ENCODE peak calls at places on chromosomes 16 and 17, in nine cellular contexts. U is midbrain; J is right lobe of liver; D is ELF-1; B is activated CD4-positive, alpha-beta memory T cell treated with anti-CD3 and anti-CD28 coated beads, Interleukin-2, amount 10 ng/mL, durations not matched to agents 7 days and 5 days; Y is KBM-7; N is H54; S is nephron progenitor cell; M is EL. F is an unnamed sample.

GRCh38 chr16:81647527-81647926 is 131.6 kb upstream of the PLCG2 start:
- DNase-seq in J (no peak), M (peak; percentile 87), N (peak; percentile 95), B (no peak), U (no peak), D (peak; percentile 86), S (no peak), Y (no peak), F (no peak)

GRCh38 chr16:22235839-22236745 is 30.0 kb downstream of the EEF2K start:
- DNase-seq in Y (no peak), D (no peak), S (no peak), J (no peak), N (no peak), U (no peak), M (no peak), B (no peak), F (no peak)

GRCh38 chr17:17141860-17142552 is 64.1 kb downstream of the PLD6 start:
- DNase-seq in J (no peak), D (peak; percentile 72), Y (peak; percentile 50), B (peak; percentile 62), U (peak; percentile 79), S (peak; percentile 70), M (peak; percentile 23), N (no peak), F (peak; percentile 27)

GRCh38 chr17:45433136-45433535 is 466 bp upstream of the ARHGAP27 start:
- DNase-seq in U (no peak), N (no peak), Y (no peak), S (no peak), D (peak; percentile 79), M (no peak), J (no peak), B (no peak), F (no peak)

GRCh38 chr17:42700890-42701289 is 18.6 kb downstream of the CNTNAP1 start:
- DNase-seq in D (no peak), Y (no peak), M (no peak), S (no peak), U (no peak), B (no peak), N (no peak), J (no peak), F (no peak)

GRCh38 chr17:47720754-47721533 is 12.1 kb upstream of the TBX21 start:
- DNase-seq in B (peak; percentile 93), Y (peak; percentile 56), D (peak; percentile 36), N (peak; percentile 85), U (no peak), J (no peak), S (no peak), M (peak; percentile 48), F (peak; percentile 42)

GRCh38 chr17:62927083-62927482 is 39.0 kb upstream of the TANC2 start:
- DNase-seq in S (no peak), U (no peak), B (no peak), D (no peak), J (no peak), M (no peak), Y (no peak), N (no peak), F (no peak)

GRCh38 chr17:74569392-74570003 is 2.2 kb upstream of the CD300H start:
- DNase-seq in D (peak; percentile 76), S (no peak), U (no peak), Y (peak; percentile 66), B (no peak), J (no peak), N (peak; percentile 85), M (peak; percentile 82), F (peak; percentile 96)

GRCh38 chr17:75242461-75243042 is 18.9 kb downstream of the GGA3 start:
- DNase-seq in B (peak; percentile 54), S (no peak), Y (no peak), J (no peak), N (no peak), U (no peak), D (no peak), M (no peak), F (no peak)

GRCh38 chr16:79293831-79294230 is 306.7 kb downstream of the MAF start:
- DNase-seq in M (no peak), J (no peak), D (no peak), N (no peak), U (no peak), S (no peak), Y (no peak), B (no peak), F (no peak)

GRCh38 chr17:320139-320538 is 32.5 kb downstream of the RPH3AL start:
- DNase-seq in M (no peak), N (no peak), D (no peak), S (no peak), J (no peak), U (no peak), Y (no peak), B (no peak), F (no peak)

GRCh38 chr16:57266531-57267268 is 17.8 kb downstream of the PLLP start:
- DNase-seq in N (no peak), B (peak; percentile 40), U (no peak), M (no peak), J (no peak), S (no peak), D (no peak), Y (peak; percentile 62), F (peak; percentile 27)

GRCh38 chr17:15744885-15745284 is 12.8 kb downstream of the TBC1D26 start:
- DNase-seq in B (no peak), D (peak; percentile 29), Y (no peak), M (no peak), N (no peak), U (no peak), S (no peak), J (no peak), F (no peak)

GRCh38 chr17:44952946-44953475 is 5.4 kb upstream of the KIF18B start:
- DNase-seq in N (no peak), B (no peak), J (no peak), M (no peak), S (no peak), Y (no peak), U (no peak), D (no peak), F (no peak)

GRCh38 chr17:74276051-74276476 is 2.0 kb downstream of the DNAI2 start:
- DNase-seq in D (no peak), Y (no peak), J (no peak), S (no peak), N (no peak), B (no peak), U (peak; percentile 73), M (no peak), F (no peak)

GRCh38 chr16:6629110-6629509 is 703.5 kb upstream of the RBFOX1 start:
- DNase-seq in N (no peak), M (no peak), B (no peak), J (no peak), U (no peak), D (no peak), S (no peak), Y (no peak), F (no peak)